ENCODE peak calls at places on chromosomes 3 and 15, in six cellular contexts. G is natural killer cell; W is NCI-H1436; M is activated naive CD4-positive, alpha-beta T cell; Q is iPS DF 19.7; K is activated CD8-positive, alpha-beta memory T cell treated with anti-CD3 and anti-CD28 coated beads, Interleukin-2, amount 50 U/mL, for 4 hours. O is an unnamed sample.

GRCh38 chr15:27449940-27450339 is 479.0 kb downstream of the GABRG3 start:
- DNase-seq in M (no peak), W (no peak), G (no peak), Q (no peak), K (no peak), O (no peak)

GRCh38 chr15:96330450-96331140 is at the start of gene NR2F2:
- DNase-seq in G (peak; percentile 64), K (no peak), M (no peak), Q (no peak), W (peak; percentile 81), O (peak; percentile 95)

GRCh38 chr3:36193448-36193847 is 186.9 kb upstream of the STAC start:
- DNase-seq in G (no peak), K (no peak), W (no peak), Q (no peak), M (no peak), O (no peak)

GRCh38 chr3:535566-536416 is 339.2 kb downstream of the CHL1 start:
- DNase-seq in K (no peak), W (peak; percentile 49), G (no peak), M (no peak), Q (no peak), O (no peak)

GRCh38 chr3:155675094-155675493 is 69.8 kb downstream of the PLCH1 start:
- DNase-seq in W (no peak), M (no peak), K (no peak), G (no peak), Q (no peak), O (no peak)

GRCh38 chr3:193563999-193564398 is 9.3 kb upstream of the ATP13A4 start:
- DNase-seq in W (no peak), G (no peak), K (no peak), M (no peak), Q (no peak), O (no peak)

GRCh38 chr15:70596354-70597055 is 166.9 kb downstream of the UACA start:
- DNase-seq in W (no peak), Q (no peak), G (no peak), M (no peak), K (no peak), O (peak; percentile 11)

GRCh38 chr15:87740655-87741344 is 515.7 kb downstream of the NTRK3 start:
- DNase-seq in Q (no peak), W (no peak), G (no peak), K (no peak), M (no peak), O (no peak)

GRCh38 chr3:32309653-32310242 is 71.3 kb downstream of the CMTM8 start:
- DNase-seq in Q (no peak), K (no peak), G (no peak), M (no peak), W (no peak), O (no peak)

GRCh38 chr3:37028329-37028728 is 35.0 kb downstream of the MLH1 start:
- DNase-seq in Q (no peak), W (no peak), M (no peak), K (no peak), G (no peak), O (no peak)

GRCh38 chr3:38154625-38155255 is 10.6 kb upstream of the OXSR1 start:
- DNase-seq in W (no peak), K (no peak), G (no peak), M (no peak), Q (no peak), O (peak; percentile 11)

GRCh38 chr3:124818398-124819150 is 68.6 kb downstream of the ITGB5 start:
- DNase-seq in M (no peak), W (no peak), Q (no peak), G (no peak), K (no peak), O (no peak)

GRCh38 chr3:59464187-59464586 is 414.4 kb upstream of the CFAP20DC start:
- DNase-seq in M (no peak), G (no peak), Q (no peak), K (no peak), W (no peak), O (no peak)

GRCh38 chr3:27325419-27325818 is 43.8 kb downstream of the NEK10 start:
- DNase-seq in G (no peak), W (no peak), M (no peak), K (no peak), Q (no peak), O (no peak)

GRCh38 chr3:78632925-78633324 is 1134.9 kb downstream of the ROBO1 start:
- DNase-seq in W (no peak), G (no peak), K (no peak), M (no peak), Q (no peak), O (no peak)

GRCh38 chr15:85151861-85152260 is 170.2 kb downstream of the PDE8A start:
- DNase-seq in W (no peak), G (no peak), Q (no peak), M (no peak), K (no peak), O (no peak)

GRCh38 chr3:14311722-14312121 is 90.7 kb upstream of the SLC6A6 start:
- DNase-seq in W (no peak), Q (no peak), G (no peak), M (no peak), K (no peak), O (no peak)

GRCh38 chr3:14344351-14344750 is 58.1 kb upstream of the SLC6A6 start:
- DNase-seq in W (no peak), Q (no peak), K (no peak), G (no peak), M (no peak), O (no peak)

GRCh38 chr3:27521179-27521871 is 37.1 kb upstream of the SLC4A7 start:
- DNase-seq in Q (no peak), W (no peak), K (no peak), G (no peak), M (no peak), O (no peak)

GRCh38 chr15:27696530-27696929 is 402.6 kb downstream of the OCA2 start:
- DNase-seq in M (no peak), Q (no peak), W (no peak), K (no peak), G (no peak), O (no peak)

GRCh38 chr3:179347108-179347382 is 464 bp upstream of the MFN1 start:
- DNase-seq in Q (no peak), M (no peak), K (no peak), W (no peak), G (no peak), O (no peak)

GRCh38 chr3:170730071-170730812 is 139.8 kb downstream of the RPL22L1 start:
- DNase-seq in W (no peak), K (no peak), G (no peak), Q (no peak), M (no peak), O (no peak)

GRCh38 chr3:72058493-72059081 is 273.6 kb upstream of the PROK2 start:
- DNase-seq in W (no peak), M (no peak), Q (no peak), G (no peak), K (no peak), O (no peak)

GRCh38 chr15:67063689-67064606 is 1.5 kb upstream of the SMAD3 start:
- DNase-seq in G (no peak), K (no peak), W (no peak), Q (no peak), M (no peak), O (no peak)

GRCh38 chr3:150447631-150448465 is 39.8 kb downstream of the TSC22D2 start:
- DNase-seq in Q (no peak), G (no peak), K (no peak), M (no peak), W (no peak), O (no peak)

GRCh38 chr15:87977907-87978306 is 278.6 kb downstream of the NTRK3 start:
- DNase-seq in M (no peak), Q (no peak), G (no peak), K (no peak), W (no peak), O (no peak)

GRCh38 chr15:57114070-57114469 is 195.6 kb downstream of the TCF12 start:
- DNase-seq in K (no peak), G (no peak), W (no peak), Q (no peak), M (no peak), O (no peak)

GRCh38 chr3:67381667-67382272 is 272.6 kb downstream of the SUCLG2 start:
- DNase-seq in G (no peak), K (no peak), W (no peak), M (no peak), Q (no peak), O (no peak)

GRCh38 chr3:169362872-169363271 is 300.6 kb downstream of the MECOM start:
- DNase-seq in Q (no peak), G (no peak), W (no peak), M (no peak), K (no peak), O (no peak)

GRCh38 chr15:101361418-101361817 is 66.4 kb upstream of the SNRPA1 start:
- DNase-seq in K (no peak), G (no peak), Q (no peak), M (no peak), W (no peak), O (no peak)

GRCh38 chr15:31127596-31128261 is 26.2 kb upstream of the TRPM1 start:
- DNase-seq in M (no peak), Q (no peak), G (no peak), W (no peak), K (no peak), O (no peak)

GRCh38 chr15:69615756-69616155 is 163.1 kb downstream of the RPLP1 start:
- DNase-seq in W (no peak), Q (no peak), G (no peak), K (no peak), M (no peak), O (peak; percentile 32)

GRCh38 chr15:43441316-43441715 is 51.6 kb downstream of the TP53BP1 start:
- DNase-seq in Q (no peak), G (no peak), M (no peak), W (peak; percentile 1), K (no peak), O (no peak)

GRCh38 chr3:47541583-47542108 is 28.1 kb upstream of the ELP6 start:
- DNase-seq in K (no peak), M (no peak), G (no peak), Q (no peak), W (no peak), O (no peak)

GRCh38 chr3:29409409-29409808 is 128.5 kb downstream of the RBMS3 start:
- DNase-seq in G (no peak), Q (no peak), W (no peak), M (no peak), K (no peak), O (no peak)

GRCh38 chr3:148232409-148232808 is 465.3 kb upstream of the AGTR1 start:
- DNase-seq in W (no peak), Q (no peak), K (no peak), M (no peak), G (no peak), O (no peak)